ENCODE peak calls at places on chromosomes 3 and 15, in five cellular contexts. T is NCI-H2029; I is RWPE1; D is T-cell; W is activated CD4-positive, alpha-beta T cell treated with anti-CD3 and anti-CD28 coated beads for 24 hours. U is an unnamed sample.
A peak's percentile ranks its signal among the peaks of the same experiment; 100 is the strongest.

GRCh38 chr3:71010731-71011455 is 572.6 kb downstream of the FOXP1 start:
- DNase-seq in D (peak; percentile 56), I (no peak), W (peak; percentile 47), T (no peak), U (no peak)

GRCh38 chr3:20458994-20459736 is 273.2 kb upstream of the SGO1 start:
- DNase-seq in T (no peak), I (no peak), W (no peak), D (no peak), U (no peak)

GRCh38 chr3:10493202-10493589 is 12.2 kb downstream of the ATP2B2 start:
- DNase-seq in T (no peak), I (no peak), W (no peak), D (no peak), U (no peak)

GRCh38 chr3:57060089-57060829 is at the start of gene SPATA12:
- DNase-seq in I (peak; percentile 97), T (peak; percentile 28), D (no peak), W (no peak), U (peak; percentile 23)

GRCh38 chr3:64685800-64686445 is 1.9 kb downstream of the ADAMTS9 start:
- DNase-seq in W (no peak), T (no peak), D (no peak), I (peak; percentile 48), U (peak; percentile 79)

GRCh38 chr15:101068961-101069734 is 150.0 kb downstream of the LRRK1 start:
- DNase-seq in I (peak; percentile 52), T (no peak), W (no peak), D (no peak), U (no peak)

GRCh38 chr3:100869787-100870186 is 123.4 kb downstream of the ABI3BP start:
- DNase-seq in D (no peak), W (no peak), T (no peak), I (no peak), U (no peak)

GRCh38 chr15:62287066-62287857 is 122.2 kb upstream of the C2CD4B start:
- DNase-seq in T (no peak), D (no peak), I (no peak), W (no peak), U (no peak)

GRCh38 chr3:59266551-59266950 is 216.7 kb upstream of the CFAP20DC start:
- DNase-seq in T (no peak), I (no peak), W (no peak), D (no peak), U (no peak)

GRCh38 chr3:141365206-141365605 is 3.1 kb upstream of the ZBTB38 start:
- DNase-seq in W (no peak), T (no peak), D (no peak), I (no peak), U (no peak)

GRCh38 chr15:22974745-22975144 is 5.4 kb downstream of the CYFIP1 start:
- DNase-seq in W (no peak), T (no peak), I (no peak), D (no peak), U (peak; percentile 6)

GRCh38 chr15:36323607-36324006 is 255.8 kb upstream of the CDIN1 start:
- DNase-seq in I (no peak), W (no peak), D (no peak), T (no peak), U (no peak)

GRCh38 chr3:180036092-180036677 is 552 bp downstream of the PEX5L start:
- DNase-seq in T (no peak), W (no peak), I (no peak), D (no peak), U (peak; percentile 42)

GRCh38 chr15:72682772-72683171 is 3.2 kb downstream of the HIGD2B start:
- DNase-seq in W (no peak), D (no peak), I (no peak), T (no peak), U (no peak)